ENCODE peak calls at places on chromosomes 6 and 20, in ten cellular contexts. L, C, G, A, J, I, R, M, Y and E are unnamed samples.

GRCh38 chr6:105363100-105363754 is 39.7 kb downstream of the PREP start:
- DNase-seq in L (no peak), C (no peak), G (peak; percentile 26), A (no peak), J (peak; percentile 48), I (no peak), R (no peak), M (peak; percentile 47), Y (peak; percentile 60), E (no peak)

GRCh38 chr6:51777631-51778030 is 309.8 kb downstream of the PKHD1 start:
- DNase-seq in L (no peak), C (no peak), G (no peak), A (no peak), J (no peak), I (no peak), R (no peak), M (no peak), Y (no peak), E (no peak)

GRCh38 chr20:17228624-17229061 is 1.8 kb downstream of the PCSK2 start:
- DNase-seq in L (peak; percentile 13), C (no peak), G (no peak), A (no peak), J (peak; percentile 95), I (peak; percentile 71), R (no peak), M (peak; percentile 53), Y (no peak), E (no peak)

GRCh38 chr6:29620629-29621028 is 12.4 kb downstream of the GABBR1 start:
- DNase-seq in L (no peak), C (no peak), G (no peak), A (no peak), J (no peak), I (no peak), R (no peak), M (no peak), Y (no peak), E (no peak)

GRCh38 chr6:113522376-113522775 is 334.8 kb upstream of the MARCKS start:
- DNase-seq in L (no peak), C (no peak), G (no peak), A (no peak), J (no peak), I (no peak), R (no peak), M (no peak), Y (peak; percentile 6), E (no peak)

GRCh38 chr6:12286381-12287132 is 3.6 kb upstream of the EDN1 start:
- DNase-seq in L (no peak), C (no peak), G (no peak), A (no peak), J (peak; percentile 21), I (no peak), R (no peak), M (no peak), Y (peak; percentile 70), E (no peak)

GRCh38 chr20:40343390-40343789 is 345.6 kb downstream of the MAFB start:
- DNase-seq in L (no peak), C (no peak), G (no peak), A (no peak), J (no peak), I (no peak), R (no peak), M (no peak), Y (no peak), E (no peak)

GRCh38 chr20:49644980-49645565 is 68.6 kb downstream of the B4GALT5 start:
- DNase-seq in L (no peak), C (no peak), G (no peak), A (no peak), J (no peak), I (no peak), R (no peak), M (no peak), Y (no peak), E (no peak)

GRCh38 chr20:42277203-42277602 is 659.0 kb upstream of the CHD6 start:
- DNase-seq in L (peak; percentile 6), C (no peak), G (no peak), A (no peak), J (no peak), I (no peak), R (no peak), M (peak; percentile 31), Y (no peak), E (no peak)

GRCh38 chr20:60214901-60215522 is 256.8 kb downstream of the CDH26 start:
- DNase-seq in L (no peak), C (no peak), G (no peak), A (no peak), J (no peak), I (no peak), R (no peak), M (no peak), Y (no peak), E (no peak)

GRCh38 chr6:168216741-168217140 is 102.8 kb downstream of the DACT2 start:
- DNase-seq in L (no peak), C (no peak), G (no peak), A (no peak), J (peak; percentile 67), I (no peak), R (no peak), M (peak; percentile 87), Y (peak; percentile 19), E (no peak)

GRCh38 chr20:16395366-16395765 is 177.9 kb downstream of the KIF16B start:
- DNase-seq in L (no peak), C (no peak), G (no peak), A (no peak), J (no peak), I (no peak), R (no peak), M (no peak), Y (no peak), E (no peak)

GRCh38 chr6:153117986-153118886 is 12.8 kb downstream of the RGS17 start:
- DNase-seq in L (no peak), C (no peak), G (peak; percentile 18), A (no peak), J (no peak), I (no peak), R (no peak), M (no peak), Y (peak; percentile 51), E (no peak)

GRCh38 chr20:34269996-34270627 is 28.9 kb downstream of the ASIP start:
- DNase-seq in L (peak; percentile 48), C (no peak), G (peak; percentile 44), A (peak; percentile 19), J (peak; percentile 15), I (no peak), R (no peak), M (no peak), Y (peak; percentile 75), E (no peak)

GRCh38 chr6:131769385-131770141 is 38.3 kb upstream of the ENPP1 start:
- DNase-seq in L (no peak), C (no peak), G (no peak), A (no peak), J (no peak), I (no peak), R (no peak), M (no peak), Y (no peak), E (no peak)
- H3K4me1 ChIP-seq in L (no peaks in the 10 kb centered on the region), C (no peaks in the 10 kb centered on the region), G (peaks cover 16% of the 10 kb centered on the region), A (no peaks in the 10 kb centered on the region), J (peaks cover 15% of the 10 kb centered on the region), I (no peaks in the 10 kb centered on the region), R (no peaks in the 10 kb centered on the region), M (no peaks in the 10 kb centered on the region), Y (peaks cover 5% of the 10 kb centered on the region), E (no peaks in the 10 kb centered on the region)

GRCh38 chr6:53878808-53879207 is 84.0 kb downstream of the LRRC1 start:
- DNase-seq in L (no peak), C (no peak), G (no peak), A (no peak), J (no peak), I (no peak), R (no peak), M (no peak), Y (no peak), E (no peak)
- H3K36me3 ChIP-seq in L (no peaks in the 10 kb centered on the region), C (no peaks in the 10 kb centered on the region), G (no peaks in the 10 kb centered on the region), A (peaks cover 4% of the 10 kb centered on the region), J (no peaks in the 10 kb centered on the region), I (no peaks in the 10 kb centered on the region), R (no peaks in the 10 kb centered on the region), M (no peaks in the 10 kb centered on the region), Y (no peaks in the 10 kb centered on the region), E (no peaks in the 10 kb centered on the region)

GRCh38 chr6:151683381-151683780 is 124.1 kb upstream of the ESR1 start:
- DNase-seq in L (no peak), C (no peak), G (no peak), A (no peak), J (no peak), I (no peak), R (no peak), M (no peak), Y (no peak), E (no peak)
- H3K27ac ChIP-seq in L (no peak overlapping the region), C (no peak overlapping the region), G (no peak overlapping the region), A (no peak overlapping the region), J (no peak overlapping the region), I (no peak overlapping the region), R (no peak overlapping the region), M (no peak overlapping the region), Y (no peak overlapping the region), E (no peak overlapping the region)

GRCh38 chr6:46903175-46903574 is 18.6 kb downstream of the ADGRF5 start:
- DNase-seq in L (peak; percentile 20), C (no peak), G (no peak), A (no peak), J (no peak), I (no peak), R (no peak), M (no peak), Y (no peak), E (no peak)

GRCh38 chr6:46904117-46904516 is 17.6 kb downstream of the ADGRF5 start:
- DNase-seq in L (no peak), C (no peak), G (no peak), A (no peak), J (no peak), I (no peak), R (no peak), M (no peak), Y (no peak), E (no peak)

GRCh38 chr6:46899636-46900035 is 22.1 kb downstream of the ADGRF5 start:
- DNase-seq in L (no peak), C (no peak), G (peak; percentile 8), A (no peak), J (no peak), I (no peak), R (no peak), M (no peak), Y (peak; percentile 13), E (no peak)

GRCh38 chr6:46900266-46900665 is 21.5 kb downstream of the ADGRF5 start:
- DNase-seq in L (no peak), C (no peak), G (no peak), A (no peak), J (no peak), I (no peak), R (no peak), M (no peak), Y (no peak), E (no peak)

DNA sequence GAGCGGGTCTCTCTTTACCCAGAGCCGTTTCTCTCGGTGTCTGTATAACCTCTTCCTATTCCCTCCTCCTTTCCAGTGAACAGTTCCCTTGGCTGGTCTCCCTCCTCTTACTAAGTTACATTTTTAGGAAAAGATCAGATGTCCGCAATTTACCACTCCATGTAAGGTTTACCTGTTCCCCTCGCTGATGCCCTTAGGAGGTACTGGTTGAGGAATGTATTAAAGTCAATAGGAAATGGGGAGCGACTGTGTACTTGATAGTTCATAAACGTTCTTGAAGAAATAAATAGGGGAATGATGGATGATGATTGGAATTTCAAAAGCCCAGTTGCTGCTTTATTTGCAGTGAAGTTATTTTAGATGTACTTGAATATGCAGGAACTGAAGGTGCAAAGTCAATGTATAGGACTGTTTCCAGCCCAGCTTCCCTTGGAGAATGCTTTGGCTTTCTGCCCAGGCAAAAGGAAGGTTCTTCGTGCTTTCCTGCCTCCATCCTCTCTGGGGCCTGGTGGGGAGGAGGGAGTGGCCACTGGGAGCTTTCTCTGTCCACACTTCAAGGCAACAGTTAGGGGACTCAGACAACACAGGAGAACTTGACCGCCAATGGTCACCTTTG is 19.9 kb downstream of the ADGRF5 start:
- DNase-seq in L (no peak), C (no peak), G (no peak), A (no peak), J (no peak), I (no peak), R (no peak), M (no peak), Y (peak; percentile 56), E (no peak)
- H3K4me1 ChIP-seq in L (peaks cover 6% of the 10 kb centered on the region), C (no peaks in the 10 kb centered on the region), G (no peaks in the 10 kb centered on the region), A (no peaks in the 10 kb centered on the region), J (no peaks in the 10 kb centered on the region), I (peaks cover 55% of the 10 kb centered on the region), R (no peaks in the 10 kb centered on the region), M (peaks cover 12% of the 10 kb centered on the region), Y (no peaks in the 10 kb centered on the region), E (no peaks in the 10 kb centered on the region)